ENCODE peak calls at places on chromosomes 2 and 18, in four cellular contexts. E, C, S and Q are unnamed samples.

GRCh38 chr2:110650346-110650745 is 27.5 kb downstream of the BUB1 start:
- DNase-seq in E (no peak), C (no peak), S (no peak), Q (no peak)

GRCh38 chr2:56981554-56981953 is 797.8 kb downstream of the CCDC85A start:
- DNase-seq in E (no peak), C (no peak), S (no peak), Q (no peak)

GRCh38 chr2:228646061-228646460 is 464.6 kb upstream of the SPHKAP start:
- DNase-seq in E (no peak), C (no peak), S (no peak), Q (no peak)

GRCh38 chr2:208135794-208136369 is 6.3 kb upstream of the CRYGC start:
- DNase-seq in E (no peak), C (no peak), S (no peak), Q (no peak)

GRCh38 chr2:69309336-69310048 is 77.5 kb downstream of the GFPT1 start:
- DNase-seq in E (no peak), C (no peak), S (peak), Q (no peak)

GRCh38 chr2:199940373-199940772 is 14.9 kb downstream of the TYW5 start:
- DNase-seq in E (no peak), C (no peak), S (peak), Q (no peak)

GRCh38 chr2:197293252-197294007 is 17.1 kb downstream of the ANKRD44 start:
- DNase-seq in E (no peak), C (no peak), S (peak), Q (no peak)

GRCh38 chr2:50529600-50530218 is 502.2 kb downstream of the NRXN1 start:
- DNase-seq in E (no peak), C (no peak), S (peak), Q (no peak)

GRCh38 chr2:120818441-120818920 is 82.8 kb downstream of the GLI2 start:
- DNase-seq in E (peak), C (no peak), S (peak), Q (no peak)

GRCh38 chr18:54217624-54218023 is 6.8 kb downstream of the MBD2 start:
- DNase-seq in E (no peak), C (no peak), S (no peak), Q (no peak)

GRCh38 chr18:10727477-10727876 is 201.7 kb downstream of the NAPG start:
- DNase-seq in E (no peak), C (no peak), S (peak), Q (no peak)

GRCh38 chr2:113283704-113284284 is 5.1 kb upstream of the PAX8 start:
- DNase-seq in E (no peak), C (no peak), S (peak), Q (no peak)

GRCh38 chr18:27621236-27621890 is 436.3 kb upstream of the CHST9 start:
- DNase-seq in E (no peak), C (no peak), S (no peak), Q (no peak)

GRCh38 chr2:200383380-200384110 is 77.1 kb downstream of the SPATS2L start:
- DNase-seq in E (no peak), C (no peak), S (peak), Q (no peak)

GRCh38 chr2:73823916-73824523 is 4.7 kb upstream of the STAMBP start:
- DNase-seq in E (no peak), C (peak), S (peak), Q (no peak)

GRCh38 chr2:214103199-214104001 is 307.5 kb upstream of the VWC2L start:
- DNase-seq in E (no peak), C (no peak), S (no peak), Q (no peak)

GRCh38 chr2:176492583-176492982 is 223.3 kb downstream of the MTX2 start:
- DNase-seq in E (no peak), C (no peak), S (no peak), Q (no peak)

GRCh38 chr2:230054079-230054478 is 14.6 kb downstream of the SLC16A14 start:
- DNase-seq in E (no peak), C (no peak), S (peak), Q (no peak)

GRCh38 chr2:237505188-237505939 is 18.3 kb downstream of the MLPH start:
- DNase-seq in E (peak), C (no peak), S (no peak), Q (no peak)

GRCh38 chr18:34976899-34977786 is 64.1 kb upstream of the MAPRE2 start:
- DNase-seq in E (peak), C (peak), S (peak), Q (peak)

GRCh38 chr2:235611337-235611736 is 117.5 kb downstream of the AGAP1 start:
- DNase-seq in E (no peak), C (no peak), S (no peak), Q (no peak)

GRCh38 chr2:98577313-98577712 is 31.0 kb downstream of the COA5 start:
- DNase-seq in E (no peak), C (no peak), S (no peak), Q (no peak)
- TF ChIP-seq CTCF in E (no peak), C (no peak), S (peak), Q (peak)

DNA sequence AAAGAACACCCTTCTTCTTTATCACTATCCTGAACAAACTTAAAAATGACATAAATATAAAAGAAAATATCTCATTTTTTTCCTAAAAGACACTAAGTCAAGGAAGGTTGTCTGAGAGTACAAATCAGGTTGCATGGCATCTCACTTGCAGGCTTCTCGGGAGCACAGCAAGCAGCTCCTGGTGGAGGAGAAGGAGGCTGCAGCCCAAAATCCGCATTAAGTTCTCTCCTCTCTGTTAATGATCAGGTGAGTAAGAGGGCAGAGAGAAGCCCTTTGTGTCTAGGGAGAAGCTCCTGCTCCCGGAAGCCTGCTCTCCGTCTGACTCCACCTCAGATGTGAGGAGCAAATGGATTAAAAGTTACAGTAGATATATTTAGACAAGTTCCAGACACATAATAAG is 35.0 kb upstream of the DOK6 start:
- DNase-seq in E (no peak), C (no peak), S (no peak), Q (no peak)
- TF ChIP-seq CTCF in E (no peak), C (no peak), S (no peak), Q (peak)

GRCh38 chr2:23564618-23564967 is 179.6 kb downstream of the KLHL29 start:
- DNase-seq in E (no peak), C (no peak), S (peak), Q (no peak)

GRCh38 chr2:23565374-23565773 is 180.4 kb downstream of the KLHL29 start:
- DNase-seq in E (no peak), C (no peak), S (no peak), Q (no peak)

GRCh38 chr2:23567382-23567781 is 182.4 kb downstream of the KLHL29 start:
- DNase-seq in E (no peak), C (no peak), S (no peak), Q (no peak)

GRCh38 chr2:23565814-23566213 is 180.8 kb downstream of the KLHL29 start:
- DNase-seq in E (peak), C (no peak), S (no peak), Q (no peak)

GRCh38 chr2:23566236-23567142 is 181.5 kb downstream of the KLHL29 start:
- DNase-seq in E (no peak), C (peak), S (peak), Q (no peak)
- TF ChIP-seq CTCF in E (peak), C (peak), S (peak), Q (peak)

DNA sequence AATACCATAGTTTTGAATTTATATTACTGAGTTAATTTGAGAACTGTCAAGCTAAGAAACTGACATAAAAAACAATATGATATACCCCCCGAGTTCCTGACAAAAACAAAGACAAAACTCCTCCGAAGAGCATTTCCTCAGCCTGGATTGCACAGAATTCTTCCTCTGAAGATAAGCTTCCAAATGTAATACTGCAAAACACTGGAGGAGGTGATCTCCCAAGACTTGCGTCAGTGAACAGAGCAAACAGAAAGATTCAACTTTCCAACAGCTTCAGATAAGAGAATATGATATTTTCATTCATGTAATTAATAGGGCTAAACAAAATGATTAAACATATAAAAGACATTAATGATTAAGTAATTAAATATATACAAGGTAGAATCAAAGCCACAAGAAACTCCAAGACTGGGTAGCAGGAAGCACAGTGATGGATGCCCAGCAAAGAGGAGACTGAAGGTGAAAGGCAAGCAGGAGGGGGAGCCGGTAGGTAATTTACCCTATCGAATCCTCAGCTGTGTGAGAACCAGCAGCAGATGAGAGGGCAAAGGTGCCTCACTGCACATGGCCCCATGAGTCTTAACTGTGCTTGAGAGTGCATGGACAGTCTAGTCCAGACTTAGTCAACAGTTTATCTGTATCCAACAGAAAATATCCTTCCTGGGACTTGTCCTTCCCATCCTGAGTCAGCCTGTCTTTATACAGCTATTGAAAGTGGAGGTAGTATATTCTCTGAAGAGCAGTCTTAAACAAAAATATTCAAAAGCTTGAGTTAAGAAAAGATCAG is 18.3 kb upstream of the SERPINB3 start:
- DNase-seq in E (no peak), C (no peak), S (peak), Q (no peak)
- TF ChIP-seq CTCF in E (no peak), C (no peak), S (no peak), Q (no peak)

DNA sequence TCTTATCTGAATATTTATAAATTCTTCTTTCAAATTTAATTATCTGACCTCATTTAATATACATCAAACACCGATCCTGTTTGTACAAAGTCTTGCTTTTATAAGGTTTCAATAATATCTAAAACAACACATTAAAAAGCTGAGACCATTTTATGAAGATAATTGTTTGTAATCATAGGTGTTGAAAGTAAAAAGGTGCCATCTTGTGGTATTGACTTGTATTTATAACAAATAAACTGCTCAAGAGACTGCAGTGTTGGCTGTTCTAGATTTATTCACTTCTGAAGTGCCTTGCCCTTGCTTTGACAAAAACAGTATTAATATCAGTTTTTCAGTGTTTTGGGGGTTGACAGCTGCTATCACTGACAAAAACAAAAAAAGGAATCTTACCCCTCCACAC is 286.8 kb upstream of the HNMT start:
- DNase-seq in E (no peak), C (no peak), S (no peak), Q (no peak)
- TF ChIP-seq CTCF in E (no peak), C (no peak), S (no peak), Q (no peak)

DNA sequence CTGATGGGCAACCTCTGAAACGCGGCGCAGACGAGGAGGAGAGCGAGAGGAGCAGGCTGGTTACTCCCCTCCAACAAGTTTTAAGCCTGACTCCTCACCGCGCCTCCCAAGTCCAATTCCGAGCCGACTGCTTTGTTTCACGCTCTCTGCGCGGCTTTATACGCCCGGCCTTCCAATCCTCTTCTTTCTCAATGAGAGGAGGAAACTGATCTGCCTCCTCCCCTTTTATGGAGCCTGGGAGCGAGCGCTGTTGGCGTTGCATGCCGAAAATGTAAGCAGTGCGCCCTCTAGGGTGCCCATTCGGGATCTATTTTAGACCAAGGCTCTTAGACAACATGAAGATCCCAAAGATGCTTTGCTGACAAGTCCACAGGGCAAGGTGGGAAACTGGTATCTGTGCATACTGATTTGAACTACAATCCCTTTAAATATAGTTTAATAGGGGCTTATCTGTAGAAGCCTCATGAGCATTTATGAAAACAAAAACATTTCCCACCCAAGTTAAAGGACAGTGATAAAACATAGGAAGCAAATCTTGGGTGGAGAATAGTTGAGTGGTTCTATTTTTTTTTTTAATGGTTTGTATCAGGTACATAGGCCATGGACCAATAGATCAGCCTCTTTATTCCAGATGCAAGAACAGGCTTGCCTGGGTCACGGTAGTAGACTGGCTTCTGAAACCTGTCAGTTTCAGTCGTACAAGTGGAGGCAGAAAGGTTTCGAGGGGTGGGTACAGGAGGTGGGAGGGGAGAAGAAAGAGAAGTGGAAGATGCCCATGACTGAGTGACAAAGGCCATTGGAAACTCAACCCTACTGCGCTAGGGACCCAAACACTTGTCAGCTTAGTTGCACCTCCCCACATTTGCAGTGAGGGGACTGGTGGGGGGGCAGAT is at the start of gene RND3:
- DNase-seq in E (peak), C (peak), S (peak), Q (peak)
- TF ChIP-seq CTCF in E (peak), C (peak), S (peak), Q (peak)